ENCODE peak calls at places on chromosomes 5 and 9, in seven cellular contexts. T, W, P, X, O, R and I are unnamed samples.

GRCh38 chr5:91468643-91469422 is 85.7 kb upstream of the ARRDC3 start:
- DNase-seq in T (no peak), P (no peak), R (peak; percentile 51), X (peak; percentile 19), W (no peak), O (no peak), I (no peak)

GRCh38 chr9:68551191-68551590 is 10.5 kb upstream of the TMEM252 start:
- DNase-seq in W (no peak), O (no peak), P (no peak), X (peak; percentile 46), R (no peak), T (no peak), I (no peak)

GRCh38 chr9:86978986-86979385 is 31.7 kb upstream of the GAS1 start:
- DNase-seq in X (no peak), W (peak; percentile 31), O (no peak), T (no peak), R (no peak), P (no peak), I (no peak)

GRCh38 chr5:126780165-126780827 is 3.4 kb downstream of the LMNB1 start:
- DNase-seq in P (no peak), W (peak; percentile 69), T (peak; percentile 46), R (peak; percentile 94), X (peak; percentile 72), O (peak; percentile 65), I (peak; percentile 62)

GRCh38 chr9:124352616-124353015 is 62.6 kb downstream of the PSMB7 start:
- DNase-seq in W (no peak), R (no peak), P (no peak), O (no peak), X (no peak), T (no peak), I (no peak)

GRCh38 chr5:140265845-140266244 is 37.1 kb downstream of the PFDN1 start:
- DNase-seq in W (no peak), O (no peak), P (no peak), X (no peak), T (no peak), R (no peak), I (no peak)

GRCh38 chr5:144125163-144125726 is 45.2 kb downstream of the YIPF5 start:
- DNase-seq in O (no peak), T (no peak), X (no peak), P (no peak), R (no peak), W (no peak), I (peak; percentile 51)

GRCh38 chr9:127175319-127175715 is 52.9 kb upstream of the ANGPTL2 start:
- DNase-seq in W (no peak), T (no peak), P (no peak), O (no peak), R (no peak), X (no peak), I (peak; percentile 8)

GRCh38 chr9:125091121-125091520 is 52.2 kb downstream of the SCAI start:
- DNase-seq in X (no peak), O (no peak), W (no peak), R (no peak), P (no peak), T (no peak), I (no peak)

GRCh38 chr5:127042593-127042992 is 12.2 kb upstream of the MARCHF3 start:
- DNase-seq in P (no peak), W (no peak), R (no peak), T (no peak), X (no peak), O (no peak), I (no peak)

GRCh38 chr9:119443179-119443578 is 73.9 kb upstream of the BRINP1 start:
- DNase-seq in X (no peak), P (no peak), R (no peak), O (no peak), T (no peak), W (no peak), I (no peak)

GRCh38 chr5:160274483-160274931 is 37.9 kb downstream of the CCNJL start:
- DNase-seq in R (no peak), O (no peak), W (no peak), X (no peak), P (no peak), T (no peak), I (no peak)

GRCh38 chr9:95027914-95028854 is 289.3 kb downstream of the FANCC start:
- DNase-seq in W (no peak), O (no peak), R (no peak), P (no peak), T (no peak), X (no peak), I (no peak)

GRCh38 chr5:73045623-73046022 is 74.8 kb upstream of the TMEM171 start:
- DNase-seq in T (no peak), O (no peak), P (no peak), R (no peak), W (no peak), X (no peak), I (no peak)

GRCh38 chr5:14581333-14581890 is at the start of gene OTULINL:
- DNase-seq in R (peak; percentile 98), O (peak; percentile 90), P (peak; percentile 22), T (peak; percentile 86), X (peak; percentile 87), W (peak; percentile 57), I (peak; percentile 97)

DNA sequence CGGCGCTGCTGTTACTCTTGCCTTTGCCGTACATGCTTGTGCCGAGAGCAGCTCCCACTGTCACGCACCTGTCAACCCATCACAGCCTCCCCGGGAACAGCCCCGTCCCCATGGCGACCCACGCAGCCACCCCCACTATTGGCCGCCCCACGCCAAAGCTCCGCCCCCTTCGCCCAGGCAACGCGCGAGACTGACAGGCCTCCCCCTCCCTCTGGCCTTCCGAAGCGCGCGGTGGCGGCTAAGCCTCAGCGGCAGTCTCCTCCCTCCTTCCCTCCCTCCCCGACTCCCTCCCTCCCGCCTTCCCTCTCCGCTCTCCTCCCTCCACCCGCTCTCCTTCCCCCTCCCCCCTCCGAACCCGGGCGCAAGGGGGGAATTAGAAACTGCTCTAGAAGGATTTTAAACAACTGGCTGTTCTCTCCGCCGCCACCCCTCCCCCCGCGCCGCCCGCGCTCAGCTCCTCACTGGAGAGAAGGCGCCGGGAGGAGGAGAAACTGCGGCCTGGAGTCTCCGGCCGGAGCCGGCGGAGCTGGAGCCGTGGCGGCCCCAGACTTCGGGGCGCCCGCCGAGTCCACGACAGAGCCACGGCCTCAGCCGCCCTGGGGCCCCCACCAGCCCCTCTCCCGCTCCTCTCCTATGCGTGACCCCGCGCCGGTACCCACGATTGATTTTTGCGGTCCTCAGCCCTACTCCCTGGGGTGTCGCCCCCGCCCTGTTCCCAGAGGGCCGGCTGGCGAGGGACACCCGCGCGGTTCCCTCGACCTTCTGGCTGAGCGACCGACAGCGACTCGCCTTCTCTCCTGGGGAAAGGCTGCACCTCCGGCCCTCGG is at the start of gene SSBP2:
- DNase-seq in O (peak; percentile 99), R (peak; percentile 99), W (peak; percentile 98), P (peak; percentile 99), X (peak; percentile 96), T (peak; percentile 98), I (peak; percentile 100)
- TF ChIP-seq CTCF in O (no peak), R (no peak), W (no peak), P (no peak), X (no peak), T (no peak), I (no peak)

GRCh38 chr9:33032865-33033264 is 7.8 kb downstream of the DNAJA1 start:
- DNase-seq in W (no peak), T (no peak), O (no peak), P (no peak), X (no peak), R (no peak), I (no peak)

GRCh38 chr9:33025572-33026347 is 687 bp downstream of the DNAJA1 start:
- DNase-seq in T (peak; percentile 55), R (peak; percentile 80), W (peak; percentile 24), P (no peak), O (peak; percentile 78), X (peak; percentile 46), I (peak; percentile 91)

GRCh38 chr9:33032292-33032691 is 7.2 kb downstream of the DNAJA1 start:
- DNase-seq in T (no peak), R (no peak), W (no peak), X (no peak), O (no peak), P (no peak), I (no peak)

GRCh38 chr9:33030285-33030684 is 5.2 kb downstream of the DNAJA1 start:
- DNase-seq in T (no peak), O (no peak), R (no peak), X (no peak), P (no peak), W (no peak), I (no peak)

DNA sequence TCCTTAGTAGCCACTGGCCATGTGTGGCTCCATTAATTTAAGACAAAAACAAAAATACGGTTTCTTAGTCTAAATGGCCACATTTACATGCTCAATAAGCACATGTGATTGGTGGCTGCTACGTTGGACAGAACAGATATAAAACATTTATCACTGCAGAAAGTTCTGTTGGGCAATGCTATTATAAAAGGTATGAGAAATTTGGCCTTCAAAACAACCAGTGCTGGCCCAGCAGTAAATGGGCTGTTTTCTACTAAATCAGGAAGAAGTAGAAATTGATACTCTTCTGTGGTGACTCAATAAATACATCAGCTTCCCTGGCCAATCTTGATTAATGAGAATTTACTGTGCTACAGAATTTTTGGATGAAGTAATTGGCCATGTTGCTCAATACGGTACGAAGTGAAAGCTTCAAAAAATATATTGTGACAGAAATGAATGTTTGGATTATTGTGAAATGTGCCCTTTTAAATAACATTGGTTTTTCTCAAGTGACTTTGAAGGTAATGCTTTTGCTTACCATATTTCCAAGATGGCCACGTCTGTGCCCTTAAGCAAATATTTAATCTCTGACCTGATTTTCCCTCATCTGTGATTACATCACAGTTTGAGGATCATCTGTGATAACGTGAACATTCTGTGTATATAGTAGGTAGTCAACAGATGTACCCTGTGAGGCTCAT is 4.2 kb downstream of the DNAJA1 start:
- DNase-seq in W (no peak), O (no peak), P (no peak), R (no peak), X (no peak), T (no peak), I (no peak)
- H3K27ac ChIP-seq in W (no peak overlapping the region), O (no peak overlapping the region), P (peak overlapping the region; percentile 26), R (peak overlapping the region; percentile 66), X (no peak overlapping the region), T (peak overlapping the region; percentile 30), I (no peak overlapping the region)

GRCh38 chr9:73131376-73131775 is 20.3 kb upstream of the ANXA1 start:
- DNase-seq in W (no peak), T (no peak), P (no peak), O (no peak), X (no peak), R (no peak), I (no peak)
- H3K4me3 ChIP-seq in W (no peak overlapping the region), T (no peak overlapping the region), P (no peak overlapping the region), O (no peak overlapping the region), X (peak overlapping the region; percentile 74), R (peak overlapping the region; percentile 76), I (no peak overlapping the region)

GRCh38 chr9:137326436-137327060 is 24.5 kb upstream of the NRARP start:
- DNase-seq in O (no peak), X (no peak), W (no peak), T (no peak), R (no peak), P (no peak), I (no peak)

GRCh38 chr9:137321726-137322361 is 19.8 kb upstream of the NRARP start:
- DNase-seq in R (peak; percentile 78), X (no peak), T (no peak), P (no peak), O (no peak), W (no peak), I (peak; percentile 36)

GRCh38 chr9:137325124-137325523 is 23.1 kb upstream of the NRARP start:
- DNase-seq in T (no peak), O (no peak), X (no peak), P (no peak), R (no peak), W (no peak), I (no peak)

GRCh38 chr9:137323531-137324331 is 21.7 kb upstream of the NRARP start:
- DNase-seq in P (no peak), T (no peak), O (no peak), R (no peak), X (no peak), W (no peak), I (no peak)

GRCh38 chr9:137325791-137326190 is 23.7 kb upstream of the NRARP start:
- DNase-seq in X (no peak), P (no peak), R (no peak), T (no peak), W (no peak), O (no peak), I (no peak)
- TF ChIP-seq CTCF in X (no peak), P (no peak), R (no peak), T (no peak), W (no peak), O (no peak), I (no peak)